ENCODE peak calls at places on chromosomes 12 and 14, in five cellular contexts. One of them, this sample, is unnamed.

GRCh38 chr12:132178801-132179401 is 34.6 kb downstream of the NOC4L start:
- DNase-seq in NCI-H345: peak
- DNase-seq in progenitor cell of endocrine pancreas: no peak
- DNase-seq in left cardiac atrium: no peak
- DNase-seq in CD4-positive, alpha-beta T cell: peak
- DNase-seq in this sample: peak

GRCh38 chr12:109743076-109743910 is 29.7 kb downstream of the FAM222A start:
- DNase-seq in NCI-H345: no peak
- DNase-seq in progenitor cell of endocrine pancreas: no peak
- DNase-seq in left cardiac atrium: peak
- DNase-seq in CD4-positive, alpha-beta T cell: peak
- DNase-seq in this sample: no peak

GRCh38 chr12:24600559-24600958 is 348.3 kb downstream of the BCAT1 start:
- DNase-seq in NCI-H345: no peak
- DNase-seq in progenitor cell of endocrine pancreas: no peak
- DNase-seq in left cardiac atrium: no peak
- DNase-seq in CD4-positive, alpha-beta T cell: no peak
- DNase-seq in this sample: no peak

GRCh38 chr12:94329366-94329765 is 130.3 kb downstream of the CEP83 start:
- DNase-seq in NCI-H345: no peak
- DNase-seq in progenitor cell of endocrine pancreas: no peak
- DNase-seq in left cardiac atrium: no peak
- DNase-seq in CD4-positive, alpha-beta T cell: no peak
- DNase-seq in this sample: no peak

GRCh38 chr14:69703047-69704046 is 63.6 kb upstream of the SRSF5 start:
- DNase-seq in NCI-H345: no peak
- DNase-seq in progenitor cell of endocrine pancreas: no peak
- DNase-seq in left cardiac atrium: no peak
- DNase-seq in CD4-positive, alpha-beta T cell: no peak
- DNase-seq in this sample: no peak

GRCh38 chr14:55973285-55973800 is 144.9 kb upstream of the PELI2 start:
- DNase-seq in NCI-H345: no peak
- DNase-seq in progenitor cell of endocrine pancreas: no peak
- DNase-seq in left cardiac atrium: no peak
- DNase-seq in CD4-positive, alpha-beta T cell: no peak
- DNase-seq in this sample: no peak

GRCh38 chr14:31954991-31955390 is 122.1 kb upstream of the ARHGAP5 start:
- DNase-seq in NCI-H345: no peak
- DNase-seq in progenitor cell of endocrine pancreas: no peak
- DNase-seq in left cardiac atrium: no peak
- DNase-seq in CD4-positive, alpha-beta T cell: no peak
- DNase-seq in this sample: no peak

GRCh38 chr12:120455302-120455701 is 9.1 kb downstream of the GATC start:
- DNase-seq in NCI-H345: no peak
- DNase-seq in progenitor cell of endocrine pancreas: no peak
- DNase-seq in left cardiac atrium: no peak
- DNase-seq in CD4-positive, alpha-beta T cell: no peak
- DNase-seq in this sample: no peak

GRCh38 chr12:64273527-64274403 is 51.7 kb upstream of the KICS2 start:
- DNase-seq in NCI-H345: no peak
- DNase-seq in progenitor cell of endocrine pancreas: no peak
- DNase-seq in left cardiac atrium: no peak
- DNase-seq in CD4-positive, alpha-beta T cell: peak
- DNase-seq in this sample: peak

GRCh38 chr12:31797230-31797872 is 68.5 kb upstream of the AMN1 start:
- DNase-seq in NCI-H345: no peak
- DNase-seq in progenitor cell of endocrine pancreas: no peak
- DNase-seq in left cardiac atrium: no peak
- DNase-seq in CD4-positive, alpha-beta T cell: no peak
- DNase-seq in this sample: no peak

GRCh38 chr12:65739606-65740005 is 84.7 kb upstream of the HMGA2 start:
- DNase-seq in NCI-H345: no peak
- DNase-seq in progenitor cell of endocrine pancreas: no peak
- DNase-seq in left cardiac atrium: no peak
- DNase-seq in CD4-positive, alpha-beta T cell: no peak
- DNase-seq in this sample: no peak

GRCh38 chr12:4392223-4392742 is 12.8 kb upstream of the FGF23 start:
- DNase-seq in NCI-H345: no peak
- DNase-seq in progenitor cell of endocrine pancreas: no peak
- DNase-seq in left cardiac atrium: no peak
- DNase-seq in CD4-positive, alpha-beta T cell: no peak
- DNase-seq in this sample: no peak

GRCh38 chr14:86505808-86506207 is 975.9 kb downstream of the FLRT2 start:
- DNase-seq in NCI-H345: no peak
- DNase-seq in progenitor cell of endocrine pancreas: no peak
- DNase-seq in left cardiac atrium: no peak
- DNase-seq in CD4-positive, alpha-beta T cell: no peak
- DNase-seq in this sample: no peak

GRCh38 chr14:74739293-74740030 is 23.7 kb upstream of the YLPM1 start:
- DNase-seq in NCI-H345: no peak
- DNase-seq in progenitor cell of endocrine pancreas: no peak
- DNase-seq in left cardiac atrium: no peak
- DNase-seq in CD4-positive, alpha-beta T cell: no peak
- DNase-seq in this sample: no peak

GRCh38 chr14:34538871-34539406 is 562 bp downstream of the EAPP start:
- DNase-seq in NCI-H345: no peak
- DNase-seq in progenitor cell of endocrine pancreas: no peak
- DNase-seq in left cardiac atrium: no peak
- DNase-seq in CD4-positive, alpha-beta T cell: no peak
- DNase-seq in this sample: peak

GRCh38 chr12:18967814-18968213 is 161.7 kb upstream of the PLEKHA5 start:
- DNase-seq in NCI-H345: no peak
- DNase-seq in progenitor cell of endocrine pancreas: no peak
- DNase-seq in left cardiac atrium: no peak
- DNase-seq in CD4-positive, alpha-beta T cell: no peak
- DNase-seq in this sample: no peak